ENCODE peak calls at places on chromosome 7, in eight cellular contexts. C is fibroblast of lung, N is transverse colon, P is uterus, Z is body of pancreas, H is heart right ventricle, S is kidney, F is left lung. G is an unnamed sample.

GRCh38 chr7:158186406-158186805 is 401.2 kb downstream of the PTPRN2 start:
- DNase-seq in C (no peak), N (no peak), P (no peak), Z (no peak), H (no peak), S (no peak), F (no peak), G (no peak)

GRCh38 chr7:87231243-87231642 is 11.7 kb upstream of the TMEM243 start:
- DNase-seq in C (no peak), N (no peak), P (no peak), Z (peak), H (peak), S (peak), F (no peak), G (no peak)

GRCh38 chr7:100604976-100605911 is 3.1 kb downstream of the PCOLCE start:
- DNase-seq in C (no peak), N (peak), P (peak), Z (peak), H (peak), S (peak), F (peak), G (peak)

GRCh38 chr7:7563813-7564212 is 2.9 kb upstream of the MIOS start:
- DNase-seq in C (no peak), N (no peak), P (no peak), Z (no peak), H (no peak), S (no peak), F (no peak), G (no peak)

GRCh38 chr7:43873300-43873699 is 4.0 kb upstream of the MRPS24 start:
- DNase-seq in C (peak), N (peak), P (peak), Z (peak), H (no peak), S (no peak), F (no peak), G (no peak)

GRCh38 chr7:41981046-41982040 is 255.7 kb downstream of the GLI3 start:
- DNase-seq in C (no peak), N (no peak), P (no peak), Z (no peak), H (no peak), S (no peak), F (no peak), G (no peak)

GRCh38 chr7:46764100-46764941 is 817.6 kb downstream of the TNS3 start:
- DNase-seq in C (peak), N (no peak), P (peak), Z (peak), H (peak), S (no peak), F (no peak), G (no peak)

GRCh38 chr7:2663960-2664359 is 24.0 kb upstream of the AMZ1 start:
- DNase-seq in C (no peak), N (no peak), P (no peak), Z (no peak), H (no peak), S (peak), F (no peak), G (no peak)

GRCh38 chr7:40799-41750 is 151.3 kb upstream of the FAM20C start:
- DNase-seq in C (no peak), N (peak), P (no peak), Z (no peak), H (peak), S (peak), F (peak), G (peak)

GRCh38 chr7:40700653-40701475 is 566.1 kb downstream of the SUGCT start:
- DNase-seq in C (peak), N (no peak), P (no peak), Z (no peak), H (no peak), S (no peak), F (no peak), G (no peak)

GRCh38 chr7:47711776-47712175 is 129.9 kb upstream of the TNS3 start:
- DNase-seq in C (no peak), N (no peak), P (no peak), Z (no peak), H (no peak), S (no peak), F (no peak), G (no peak)

GRCh38 chr7:93055543-93056107 is 62.2 kb downstream of the SAMD9 start:
- DNase-seq in C (peak), N (no peak), P (no peak), Z (no peak), H (no peak), S (no peak), F (no peak), G (no peak)

GRCh38 chr7:80540841-80541240 is 29.0 kb upstream of the GNAT3 start:
- DNase-seq in C (no peak), N (no peak), P (no peak), Z (no peak), H (no peak), S (no peak), F (no peak), G (no peak)

GRCh38 chr7:80537091-80537490 is 25.2 kb upstream of the GNAT3 start:
- DNase-seq in C (no peak), N (no peak), P (no peak), Z (no peak), H (no peak), S (no peak), F (no peak), G (no peak)

GRCh38 chr7:80542398-80542797 is 30.5 kb upstream of the GNAT3 start:
- DNase-seq in C (peak), N (no peak), P (no peak), Z (no peak), H (no peak), S (no peak), F (no peak), G (no peak)
- H3K4me3 ChIP-seq in C (no peak), N (no peak), P (no peak), Z (no peak), H (no peak), S (no peak), F (no peak), G (no peak)

GRCh38 chr7:33251261-33251660 is 121.9 kb downstream of the BBS9 start:
- DNase-seq in C (no peak), N (no peak), P (no peak), Z (no peak), H (no peak), S (no peak), F (no peak), G (no peak)

GRCh38 chr7:33243319-33243881 is 114.0 kb downstream of the BBS9 start:
- DNase-seq in C (peak), N (no peak), P (no peak), Z (no peak), H (peak), S (no peak), F (no peak), G (no peak)

GRCh38 chr7:33250421-33250827 is 121.1 kb downstream of the BBS9 start:
- DNase-seq in C (peak), N (no peak), P (no peak), Z (no peak), H (no peak), S (no peak), F (no peak), G (no peak)

DNA sequence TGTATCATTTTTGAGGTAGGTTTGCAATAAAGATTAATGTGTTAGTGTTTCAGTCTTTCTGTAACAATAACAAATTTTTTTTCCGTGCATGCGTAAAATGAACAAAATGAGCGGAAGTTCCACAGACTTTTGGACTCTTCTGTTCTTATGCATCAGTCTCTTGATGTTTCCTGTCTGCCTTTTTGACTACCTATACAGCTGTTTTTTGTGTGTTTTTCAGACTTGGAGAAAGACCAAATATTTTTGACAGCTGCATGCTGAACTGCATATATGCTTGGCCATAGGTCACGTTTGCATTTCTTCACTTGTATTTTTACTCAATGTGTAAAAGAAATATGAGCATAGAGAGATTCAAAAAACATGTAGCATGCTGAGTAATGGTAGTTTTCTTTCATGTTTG is 119.3 kb downstream of the BBS9 start:
- DNase-seq in C (peak), N (no peak), P (no peak), Z (no peak), H (no peak), S (no peak), F (no peak), G (no peak)
- TF ChIP-seq CTCF in C (no peak), N (no peak), P (no peak), Z (no peak), H (no peak), S (no peak), F (no peak), G (no peak)

DNA sequence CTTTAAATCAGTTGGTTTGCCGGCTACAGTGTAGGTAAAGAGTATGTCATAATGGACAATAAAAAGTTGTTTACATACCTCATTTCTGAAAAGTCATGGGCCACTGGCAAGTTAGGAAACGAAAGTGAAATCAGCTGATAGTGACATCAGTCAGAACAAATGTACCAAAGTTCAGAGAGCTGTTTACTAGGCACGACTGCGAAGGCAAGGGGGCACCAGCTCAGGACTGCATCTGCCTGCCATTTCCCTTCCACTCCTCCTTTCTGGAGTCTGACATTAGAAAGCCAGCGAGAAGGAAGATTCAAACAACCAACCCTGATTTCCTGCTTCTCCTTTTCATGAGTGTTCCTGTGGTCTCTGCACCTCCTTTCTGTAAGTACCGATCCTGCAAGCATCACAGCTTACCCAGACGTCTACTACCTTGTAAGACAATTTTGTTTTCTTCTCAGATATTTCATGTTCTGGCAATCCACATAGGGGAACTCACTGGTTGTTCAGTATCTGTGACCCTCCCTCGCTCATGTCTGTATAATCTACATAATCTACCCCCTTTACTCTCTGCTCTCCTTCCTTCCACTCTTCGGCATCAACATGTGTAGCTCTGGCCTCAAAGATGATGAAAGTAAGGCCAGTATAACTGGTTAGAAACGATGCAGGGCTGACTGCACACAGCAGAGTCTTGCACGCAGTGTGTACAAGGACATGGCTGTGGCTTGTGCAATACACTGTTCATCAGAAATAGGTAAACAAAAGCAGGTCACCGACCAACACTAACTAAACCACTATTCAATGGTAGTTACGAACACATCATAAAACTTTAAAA is at the start of gene TMEM140:
- DNase-seq in C (no peak), N (peak), P (peak), Z (peak), H (peak), S (peak), F (no peak), G (no peak)
- H3K4me3 ChIP-seq in C (peak), N (peak), P (peak), Z (peak), H (peak), S (peak), F (peak), G (peak)

GRCh38 chr7:144854839-144855424 is 19.1 kb upstream of the TPK1 start:
- DNase-seq in C (peak), N (no peak), P (no peak), Z (no peak), H (no peak), S (no peak), F (no peak), G (no peak)
- TF ChIP-seq CTCF in C (peak), N (peak), P (no peak), Z (peak), H (peak), S (peak), F (peak), G (peak)

GRCh38 chr7:82442492-82443043 is 1.0 kb downstream of the CACNA2D1 start:
- DNase-seq in C (peak), N (no peak), P (no peak), Z (no peak), H (peak), S (peak), F (no peak), G (no peak)
- H3K4me3 ChIP-seq in C (peak), N (peak), P (peak), Z (peak), H (peak), S (peak), F (peak), G (peak)

DNA sequence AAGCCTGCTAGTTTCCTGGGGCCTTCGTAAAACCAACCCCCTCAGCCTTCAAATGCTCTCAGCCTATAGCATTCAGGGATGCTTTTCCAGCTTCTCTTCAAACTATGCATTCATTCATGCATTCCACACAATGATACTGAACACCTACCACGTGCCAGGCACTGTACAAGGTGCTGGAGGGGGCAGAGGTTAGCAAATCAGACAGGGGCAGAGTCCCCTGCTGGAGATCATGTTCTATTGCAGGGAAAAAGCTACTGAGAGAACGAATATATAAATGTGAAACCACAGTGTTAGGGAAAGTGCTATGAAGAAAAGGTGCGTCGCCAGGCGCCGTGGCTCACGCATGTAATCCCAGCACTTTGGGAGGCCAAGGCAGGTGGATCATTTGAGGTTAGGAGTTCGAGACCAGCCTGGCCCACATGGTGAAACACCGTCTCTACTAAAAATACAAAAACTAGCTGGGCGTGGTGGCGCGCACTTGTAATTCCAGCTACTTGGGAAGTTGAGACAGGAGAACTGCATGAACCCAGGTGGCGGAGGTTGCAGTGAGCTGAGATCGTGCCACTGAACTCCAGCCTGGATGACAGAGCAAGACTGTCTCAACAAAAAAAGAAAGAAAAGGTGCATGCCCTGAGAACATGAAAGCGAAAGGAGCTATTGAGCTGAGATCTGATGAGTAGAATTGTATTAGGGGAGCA is 64.6 kb upstream of the CALN1 start:
- DNase-seq in C (no peak), N (no peak), P (no peak), Z (no peak), H (no peak), S (no peak), F (no peak), G (no peak)
- TF ChIP-seq CTCF in C (no peak), N (no peak), P (no peak), Z (no peak), H (no peak), S (no peak), F (no peak), G (no peak)

DNA sequence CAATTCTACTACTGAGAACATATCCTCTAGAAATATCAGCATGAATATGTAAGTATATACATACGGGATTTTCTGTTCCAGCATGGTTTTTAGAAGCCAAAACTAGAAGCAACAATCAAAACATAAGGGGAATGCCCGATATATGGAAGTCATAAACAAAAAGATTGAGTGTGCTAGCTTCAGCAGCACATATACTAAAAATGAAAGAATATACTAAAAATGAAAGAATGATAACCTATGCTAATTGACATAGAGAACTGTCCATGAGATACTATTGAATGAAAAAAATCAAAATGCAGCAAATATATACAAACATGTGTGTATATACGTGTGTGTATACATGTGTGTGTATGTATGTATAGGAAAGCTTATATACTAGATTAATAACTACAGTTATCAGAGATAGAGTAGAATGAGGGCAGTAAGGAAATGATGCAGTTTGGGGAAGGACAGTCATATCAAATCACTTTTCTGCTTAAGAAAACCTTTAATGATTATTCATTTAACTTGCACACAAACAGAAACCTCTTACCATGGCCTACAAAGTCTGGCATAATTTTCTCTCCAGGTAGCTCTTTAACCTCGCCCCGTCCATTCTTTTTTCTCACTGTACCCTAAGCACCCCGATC is 72.9 kb downstream of the NPY start:
- DNase-seq in C (no peak), N (no peak), P (no peak), Z (no peak), H (no peak), S (no peak), F (no peak), G (no peak)
- H3K4me3 ChIP-seq in C (no peak), N (no peak), P (no peak), Z (no peak), H (no peak), S (no peak), F (no peak), G (no peak)

G was measured in lower lobe of right lung.